ENCODE peak calls at places on chromosomes 13 and 19, in four cellular contexts. One of them, this sample, is unnamed.

GRCh38 chr19:13827656-13828055 is 32.4 kb downstream of the ZSWIM4 start:
- DNase-seq in cardiac fibroblast: no peak
- DNase-seq in IMR-90: no peak
- DNase-seq in bronchial epithelial cell: no peak
- DNase-seq in this sample: peak

GRCh38 chr13:79307433-79307861 is 98.6 kb downstream of the RBM26 start:
- DNase-seq in bronchial epithelial cell: no peak
- DNase-seq in IMR-90: peak
- DNase-seq in cardiac fibroblast: no peak
- DNase-seq in this sample: peak

GRCh38 chr13:32047796-32048195 is 16.2 kb downstream of the FRY start:
- DNase-seq in cardiac fibroblast: no peak
- DNase-seq in IMR-90: no peak
- DNase-seq in bronchial epithelial cell: no peak
- DNase-seq in this sample: no peak

GRCh38 chr19:41883463-41883820 is 458 bp downstream of the ARHGEF1 start:
- DNase-seq in IMR-90: no peak
- DNase-seq in cardiac fibroblast: no peak
- DNase-seq in bronchial epithelial cell: no peak
- DNase-seq in this sample: no peak

GRCh38 chr13:23320926-23321533 is 112.5 kb downstream of the SACS start:
- DNase-seq in bronchial epithelial cell: no peak
- DNase-seq in cardiac fibroblast: no peak
- DNase-seq in IMR-90: no peak
- DNase-seq in this sample: no peak

GRCh38 chr13:113065406-113066141 is 40.0 kb upstream of the F7 start:
- DNase-seq in IMR-90: peak
- DNase-seq in bronchial epithelial cell: no peak
- DNase-seq in cardiac fibroblast: no peak
- DNase-seq in this sample: no peak

GRCh38 chr19:49594157-49595005 is 3.4 kb downstream of the PRR12 start:
- DNase-seq in IMR-90: no peak
- DNase-seq in cardiac fibroblast: no peak
- DNase-seq in bronchial epithelial cell: no peak
- DNase-seq in this sample: no peak

GRCh38 chr13:113970810-113971470 is 2.9 kb downstream of the C13orf46 start:
- DNase-seq in cardiac fibroblast: peak
- DNase-seq in IMR-90: peak
- DNase-seq in bronchial epithelial cell: peak
- DNase-seq in this sample: peak

GRCh38 chr13:21517576-21517975 is 58.5 kb upstream of the ZDHHC20 start:
- DNase-seq in cardiac fibroblast: no peak
- DNase-seq in bronchial epithelial cell: peak
- DNase-seq in IMR-90: no peak
- DNase-seq in this sample: no peak

GRCh38 chr13:93004919-93005318 is 221.7 kb upstream of the GPC6 start:
- DNase-seq in IMR-90: peak
- DNase-seq in cardiac fibroblast: peak
- DNase-seq in bronchial epithelial cell: peak
- DNase-seq in this sample: peak

GRCh38 chr19:51327066-51327985 is 14.6 kb downstream of the VSIG10L start:
- DNase-seq in IMR-90: peak
- DNase-seq in cardiac fibroblast: peak
- DNase-seq in bronchial epithelial cell: no peak
- DNase-seq in this sample: peak

GRCh38 chr13:36559388-36559787 is 114.4 kb upstream of the SERTM1 start:
- DNase-seq in cardiac fibroblast: no peak
- DNase-seq in IMR-90: no peak
- DNase-seq in bronchial epithelial cell: no peak
- DNase-seq in this sample: no peak

GRCh38 chr13:72104656-72105180 is 237.7 kb upstream of the DACH1 start:
- DNase-seq in cardiac fibroblast: no peak
- DNase-seq in bronchial epithelial cell: peak
- DNase-seq in IMR-90: no peak
- DNase-seq in this sample: peak

GRCh38 chr19:56333506-56333905 is 18.9 kb upstream of the ZSCAN5A start:
- DNase-seq in IMR-90: peak
- DNase-seq in bronchial epithelial cell: peak
- DNase-seq in cardiac fibroblast: peak
- DNase-seq in this sample: peak

GRCh38 chr19:34363094-34363493 is 1.9 kb upstream of the GPI start:
- DNase-seq in bronchial epithelial cell: no peak
- DNase-seq in cardiac fibroblast: no peak
- DNase-seq in IMR-90: no peak
- DNase-seq in this sample: no peak

GRCh38 chr19:4327252-4327876 is 11.3 kb downstream of the STAP2 start:
- DNase-seq in IMR-90: peak
- DNase-seq in cardiac fibroblast: peak
- DNase-seq in bronchial epithelial cell: no peak
- DNase-seq in this sample: peak

GRCh38 chr19:54470991-54471782 is 1.9 kb downstream of the CDC42EP5 start:
- DNase-seq in IMR-90: no peak
- DNase-seq in bronchial epithelial cell: no peak
- DNase-seq in cardiac fibroblast: no peak
- DNase-seq in this sample: peak

GRCh38 chr19:29690842-29691241 is 24.2 kb downstream of the C19orf12 start:
- DNase-seq in IMR-90: peak
- DNase-seq in cardiac fibroblast: peak
- DNase-seq in bronchial epithelial cell: peak
- DNase-seq in this sample: peak

GRCh38 chr13:98284677-98285076 is 107.6 kb upstream of the RNF113B start:
- DNase-seq in bronchial epithelial cell: no peak
- DNase-seq in cardiac fibroblast: no peak
- DNase-seq in IMR-90: no peak
- DNase-seq in this sample: no peak

GRCh38 chr13:98285317-98285716 is 108.2 kb upstream of the RNF113B start:
- DNase-seq in cardiac fibroblast: no peak
- DNase-seq in IMR-90: peak
- DNase-seq in bronchial epithelial cell: no peak
- DNase-seq in this sample: peak

GRCh38 chr13:98289339-98289935 is 112.4 kb upstream of the RNF113B start:
- DNase-seq in cardiac fibroblast: no peak
- DNase-seq in IMR-90: no peak
- DNase-seq in bronchial epithelial cell: no peak
- DNase-seq in this sample: no peak

GRCh38 chr13:98285852-98286594 is 109.0 kb upstream of the RNF113B start:
- DNase-seq in bronchial epithelial cell: no peak
- DNase-seq in IMR-90: no peak
- DNase-seq in cardiac fibroblast: no peak
- DNase-seq in this sample: no peak

GRCh38 chr13:98286814-98287213 is 109.7 kb upstream of the RNF113B start:
- DNase-seq in IMR-90: no peak
- DNase-seq in cardiac fibroblast: no peak
- DNase-seq in bronchial epithelial cell: no peak
- DNase-seq in this sample: no peak
- H3K4me3 ChIP-seq in IMR-90: no peak
- H3K4me3 ChIP-seq in cardiac fibroblast: no peak
- H3K4me3 ChIP-seq in bronchial epithelial cell: no peak
- H3K4me3 ChIP-seq in this sample: no peak

GRCh38 chr13:43978688-43979087 is 99.0 kb downstream of the LACC1 start:
- DNase-seq in bronchial epithelial cell: no peak
- DNase-seq in IMR-90: no peak
- DNase-seq in cardiac fibroblast: no peak
- DNase-seq in this sample: no peak

GRCh38 chr13:43981512-43982301 is 102.0 kb downstream of the LACC1 start:
- DNase-seq in bronchial epithelial cell: no peak
- DNase-seq in cardiac fibroblast: no peak
- DNase-seq in IMR-90: no peak
- DNase-seq in this sample: no peak

GRCh38 chr13:43979492-43979891 is 99.8 kb downstream of the LACC1 start:
- DNase-seq in bronchial epithelial cell: no peak
- DNase-seq in cardiac fibroblast: no peak
- DNase-seq in IMR-90: no peak
- DNase-seq in this sample: no peak

GRCh38 chr13:43983373-43983772 is 103.7 kb downstream of the LACC1 start:
- DNase-seq in cardiac fibroblast: no peak
- DNase-seq in bronchial epithelial cell: peak
- DNase-seq in IMR-90: peak
- DNase-seq in this sample: peak

GRCh38 chr13:43981091-43981490 is 101.4 kb downstream of the LACC1 start:
- DNase-seq in cardiac fibroblast: no peak
- DNase-seq in bronchial epithelial cell: no peak
- DNase-seq in IMR-90: no peak
- DNase-seq in this sample: no peak
- TF ChIP-seq CTCF in cardiac fibroblast: no peak
- TF ChIP-seq CTCF in bronchial epithelial cell: no peak
- TF ChIP-seq CTCF in IMR-90: no peak
- TF ChIP-seq CTCF in this sample: no peak

DNA sequence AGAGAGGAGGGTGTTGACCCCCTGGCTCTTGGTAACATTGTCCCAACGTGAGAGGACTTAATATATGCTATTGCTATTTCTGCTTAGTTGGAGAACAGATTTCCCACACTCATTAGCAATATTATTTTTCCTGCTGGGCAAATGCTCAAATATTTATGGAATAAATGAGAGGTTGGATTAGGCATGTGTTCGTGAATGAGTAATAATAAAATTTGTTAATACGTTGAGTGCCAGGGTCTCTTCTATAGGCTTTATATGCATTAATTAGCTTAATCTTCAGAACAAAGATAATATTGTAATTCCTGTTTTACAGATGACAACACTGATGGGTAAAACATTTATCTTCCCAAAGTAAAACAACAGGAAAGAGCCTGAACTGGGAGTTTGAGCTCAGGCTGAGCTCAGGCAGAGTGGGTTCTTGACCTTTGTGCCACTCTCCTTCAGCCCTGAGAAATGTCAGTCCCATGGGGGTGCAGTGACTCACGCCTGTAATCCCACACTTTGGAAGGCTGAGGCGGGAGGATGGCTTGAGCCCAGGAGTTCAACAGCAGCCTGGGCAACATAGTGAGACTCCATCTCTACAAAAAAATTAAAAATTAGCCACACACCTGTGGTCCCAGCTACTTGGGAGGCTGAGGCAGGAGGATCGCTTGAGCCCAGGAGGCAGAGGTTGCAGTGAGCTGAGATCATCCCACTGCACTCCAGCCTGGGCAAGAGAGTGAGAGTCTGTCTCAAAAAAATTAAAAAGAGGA is 1.2 kb downstream of the ZNF233 start:
- DNase-seq in cardiac fibroblast: no peak
- DNase-seq in bronchial epithelial cell: no peak
- DNase-seq in IMR-90: no peak
- DNase-seq in this sample: no peak
- H3K4me3 ChIP-seq in cardiac fibroblast: no peak
- H3K4me3 ChIP-seq in bronchial epithelial cell: no peak
- H3K4me3 ChIP-seq in IMR-90: no peak
- H3K4me3 ChIP-seq in this sample: no peak

GRCh38 chr13:109743706-109744453 is 42.5 kb downstream of the IRS2 start:
- DNase-seq in IMR-90: peak
- DNase-seq in bronchial epithelial cell: peak
- DNase-seq in cardiac fibroblast: peak
- DNase-seq in this sample: peak
- TF ChIP-seq CTCF in IMR-90: no peak
- TF ChIP-seq CTCF in bronchial epithelial cell: no peak
- TF ChIP-seq CTCF in cardiac fibroblast: no peak
- TF ChIP-seq CTCF in this sample: no peak

GRCh38 chr13:41411536-41411935 is 45.8 kb upstream of the RGCC start:
- DNase-seq in IMR-90: peak
- DNase-seq in cardiac fibroblast: peak
- DNase-seq in bronchial epithelial cell: peak
- DNase-seq in this sample: peak

GRCh38 chr13:41418027-41418426 is 39.3 kb upstream of the RGCC start:
- DNase-seq in IMR-90: peak
- DNase-seq in bronchial epithelial cell: peak
- DNase-seq in cardiac fibroblast: peak
- DNase-seq in this sample: peak

GRCh38 chr13:41416276-41416675 is 41.1 kb upstream of the RGCC start:
- DNase-seq in cardiac fibroblast: no peak
- DNase-seq in bronchial epithelial cell: no peak
- DNase-seq in IMR-90: peak
- DNase-seq in this sample: no peak

GRCh38 chr13:41411060-41411459 is 46.3 kb upstream of the RGCC start:
- DNase-seq in IMR-90: no peak
- DNase-seq in bronchial epithelial cell: no peak
- DNase-seq in cardiac fibroblast: no peak
- DNase-seq in this sample: no peak

GRCh38 chr13:41413907-41414306 is 43.4 kb upstream of the RGCC start:
- DNase-seq in cardiac fibroblast: no peak
- DNase-seq in IMR-90: no peak
- DNase-seq in bronchial epithelial cell: no peak
- DNase-seq in this sample: no peak
- H3K4me3 ChIP-seq in cardiac fibroblast: no peak
- H3K4me3 ChIP-seq in IMR-90: no peak
- H3K4me3 ChIP-seq in bronchial epithelial cell: no peak
- H3K4me3 ChIP-seq in this sample: no peak

DNA sequence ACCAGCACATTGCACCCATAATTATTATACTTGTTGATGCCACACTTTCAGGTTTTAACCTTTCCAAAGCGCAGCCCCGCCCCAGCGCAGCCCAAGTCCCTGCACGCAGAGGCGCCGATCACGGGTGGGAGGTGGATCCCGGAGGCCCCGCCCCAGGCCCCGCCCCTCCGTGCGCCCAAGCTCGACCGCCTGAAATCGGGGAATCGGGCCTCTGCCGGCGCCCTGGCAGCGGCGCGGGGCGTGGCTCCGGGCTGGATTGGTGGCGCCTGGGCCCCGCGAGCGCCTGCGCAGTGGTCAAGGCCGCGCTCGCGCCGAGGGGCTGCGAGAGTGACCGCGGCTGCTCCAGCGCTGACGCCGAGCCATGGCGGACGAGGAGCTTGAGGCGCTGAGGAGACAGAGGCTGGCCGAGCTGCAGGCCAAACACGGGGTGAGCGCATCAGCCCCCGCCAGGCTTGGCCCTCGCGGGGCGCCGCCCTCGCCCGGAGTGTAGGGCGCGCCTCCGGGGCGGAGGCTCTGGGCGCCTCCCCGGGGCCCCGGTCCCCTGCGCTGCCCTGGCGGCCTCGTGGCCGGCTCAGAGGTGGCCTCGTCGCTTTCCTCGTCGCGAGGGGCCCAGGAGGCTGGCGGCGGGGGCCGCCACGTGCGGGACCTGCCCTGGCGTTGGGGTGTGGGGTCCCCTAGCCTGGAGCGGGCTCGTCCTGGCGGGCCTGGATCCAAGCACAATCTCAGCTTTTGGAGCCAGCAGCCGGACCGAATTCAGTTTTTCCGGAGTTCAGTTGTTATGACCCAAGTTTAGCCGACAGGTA is at the start of gene PDCD5:
- DNase-seq in IMR-90: peak
- DNase-seq in cardiac fibroblast: peak
- DNase-seq in bronchial epithelial cell: peak
- DNase-seq in this sample: peak
- TF ChIP-seq CTCF in IMR-90: no peak
- TF ChIP-seq CTCF in cardiac fibroblast: no peak
- TF ChIP-seq CTCF in bronchial epithelial cell: no peak
- TF ChIP-seq CTCF in this sample: no peak